ENCODE peak calls at places on chromosomes 6 and 20, in eight cellular contexts. W is endodermal cell, Z is fibroblast of lung, Y is psoas muscle, K is sigmoid colon, R is osteoblast, C is colonic mucosa, J is astrocyte of the spinal cord. O is an unnamed sample.

GRCh38 chr6:167980911-167981310 is 16.6 kb upstream of the KIF25 start:
- DNase-seq in W (no peak), Z (no peak), Y (no peak), K (no peak), R (no peak), C (no peak), J (peak), O (no peak)

GRCh38 chr6:32439708-32440214 is at the start of gene HLA-DRA:
- DNase-seq in W (peak), Z (peak), Y (no peak), K (no peak), R (peak), C (peak), J (peak), O (peak)

GRCh38 chr6:163057260-163057659 is 329.5 kb downstream of the PACRG start:
- DNase-seq in W (no peak), Z (no peak), Y (no peak), K (no peak), R (no peak), C (no peak), J (no peak), O (no peak)

GRCh38 chr6:125363010-125363359 is 61.2 kb upstream of the HDDC2 start:
- DNase-seq in W (no peak), Z (peak), Y (no peak), K (no peak), R (no peak), C (no peak), J (peak), O (no peak)

GRCh38 chr6:105137388-105137787 is 42.4 kb downstream of the POPDC3 start:
- DNase-seq in W (peak), Z (peak), Y (peak), K (peak), R (peak), C (no peak), J (peak), O (no peak)

GRCh38 chr6:38151580-38152500 is 332.3 kb downstream of the ZFAND3 start:
- DNase-seq in W (peak), Z (no peak), Y (no peak), K (no peak), R (peak), C (no peak), J (no peak), O (no peak)

GRCh38 chr6:34067814-34068213 is 78.1 kb downstream of the GRM4 start:
- DNase-seq in W (peak), Z (no peak), Y (no peak), K (no peak), R (no peak), C (no peak), J (no peak), O (no peak)

GRCh38 chr6:110537208-110538123 is 61.1 kb upstream of the SLC22A16 start:
- DNase-seq in W (no peak), Z (peak), Y (no peak), K (no peak), R (peak), C (no peak), J (peak), O (no peak)

GRCh38 chr20:56607061-56607704 is 21.9 kb upstream of the TFAP2C start:
- DNase-seq in W (no peak), Z (no peak), Y (no peak), K (no peak), R (no peak), C (no peak), J (no peak), O (no peak)

GRCh38 chr6:150881911-150882481 is 16.5 kb downstream of the MTHFD1L start:
- DNase-seq in W (peak), Z (peak), Y (no peak), K (peak), R (peak), C (no peak), J (peak), O (peak)

GRCh38 chr6:54878705-54879104 is 32.1 kb downstream of the FAM83B start:
- DNase-seq in W (no peak), Z (peak), Y (no peak), K (no peak), R (no peak), C (no peak), J (no peak), O (no peak)
- TF ChIP-seq CTCF in W (peak), Z (no peak), Y (no peak), K (no peak), R (no peak), C (no peak), J (no peak), O (peak)

GRCh38 chr6:161216616-161217205 is 57.1 kb downstream of the AGPAT4 start:
- DNase-seq in W (no peak), Z (no peak), Y (no peak), K (no peak), R (no peak), C (no peak), J (no peak), O (no peak)
- H3K4me3 ChIP-seq in W (no peak), Z (no peak), Y (no peak), K (no peak), R (no peak), C (no peak), J (no peak), O (no peak)

GRCh38 chr6:35080821-35081425 is 60.2 kb downstream of the TCP11 start:
- DNase-seq in W (peak), Z (no peak), Y (no peak), K (peak), R (peak), C (no peak), J (no peak), O (no peak)
- TF ChIP-seq CTCF in W (peak), Z (no peak), Y (no peak), K (no peak), R (no peak), C (no peak), J (peak), O (no peak)

GRCh38 chr6:154466139-154466538 is 44.3 kb downstream of the CNKSR3 start:
- DNase-seq in W (no peak), Z (no peak), Y (no peak), K (no peak), R (no peak), C (no peak), J (no peak), O (no peak)
- H3K4me3 ChIP-seq in W (no peak), Z (no peak), Y (no peak), K (no peak), R (no peak), C (no peak), J (no peak), O (no peak)

DNA sequence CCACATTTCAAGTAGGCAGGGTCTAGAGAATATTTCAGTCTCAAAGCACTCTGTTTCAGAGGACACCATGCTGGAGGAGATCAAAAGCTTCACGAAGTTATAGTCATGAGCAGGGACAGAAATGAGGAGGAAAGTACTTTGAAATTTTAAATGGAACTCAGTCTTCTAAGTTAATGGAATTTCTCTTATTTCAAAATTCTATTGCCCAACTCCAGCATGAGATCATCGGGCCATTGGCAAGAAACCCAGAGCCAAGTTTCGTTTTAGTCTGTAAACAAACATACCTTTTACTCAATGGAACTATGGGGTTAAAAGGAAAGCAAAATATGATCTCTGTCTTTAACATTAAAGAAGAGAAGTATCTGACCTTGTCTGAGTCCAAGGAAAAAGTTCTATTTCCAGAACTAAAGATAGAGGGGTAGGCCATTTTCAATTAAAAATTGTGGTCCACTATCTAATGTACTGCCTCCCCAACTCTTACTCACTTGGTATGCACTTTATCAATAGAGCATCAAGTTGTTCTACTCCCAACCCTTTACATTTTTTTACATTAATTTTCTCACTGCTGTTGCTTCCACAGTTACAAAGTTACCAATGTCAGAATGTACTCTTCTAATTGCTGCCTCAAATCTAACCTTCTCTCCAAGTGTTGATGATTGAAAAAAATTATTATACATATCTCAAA is 235.3 kb upstream of the NRSN1 start:
- DNase-seq in W (no peak), Z (peak), Y (no peak), K (no peak), R (no peak), C (no peak), J (no peak), O (no peak)
- TF ChIP-seq CTCF in W (no peak), Z (no peak), Y (no peak), K (no peak), R (no peak), C (no peak), J (no peak), O (no peak)

DNA sequence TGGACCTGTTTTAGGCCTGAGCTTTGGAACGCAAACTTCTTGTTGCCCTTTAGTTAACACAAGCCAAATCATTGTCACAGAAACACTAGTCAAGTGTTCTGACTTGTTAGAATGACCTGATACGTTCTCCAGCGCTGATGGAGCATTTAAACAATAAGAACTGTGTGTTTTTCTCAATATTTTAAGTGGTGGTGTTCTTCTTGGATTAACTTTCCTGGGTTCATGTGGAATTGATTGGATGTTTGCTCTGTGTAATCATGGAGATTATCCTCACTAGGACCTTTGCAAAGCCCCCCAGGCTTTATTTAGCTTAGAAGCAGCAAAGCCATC is 1.6 kb downstream of the LRRC1 start:
- DNase-seq in W (no peak), Z (no peak), Y (no peak), K (no peak), R (no peak), C (no peak), J (no peak), O (no peak)
- H3K4me3 ChIP-seq in W (peak), Z (peak), Y (peak), K (peak), R (peak), C (peak), J (peak), O (peak)

DNA sequence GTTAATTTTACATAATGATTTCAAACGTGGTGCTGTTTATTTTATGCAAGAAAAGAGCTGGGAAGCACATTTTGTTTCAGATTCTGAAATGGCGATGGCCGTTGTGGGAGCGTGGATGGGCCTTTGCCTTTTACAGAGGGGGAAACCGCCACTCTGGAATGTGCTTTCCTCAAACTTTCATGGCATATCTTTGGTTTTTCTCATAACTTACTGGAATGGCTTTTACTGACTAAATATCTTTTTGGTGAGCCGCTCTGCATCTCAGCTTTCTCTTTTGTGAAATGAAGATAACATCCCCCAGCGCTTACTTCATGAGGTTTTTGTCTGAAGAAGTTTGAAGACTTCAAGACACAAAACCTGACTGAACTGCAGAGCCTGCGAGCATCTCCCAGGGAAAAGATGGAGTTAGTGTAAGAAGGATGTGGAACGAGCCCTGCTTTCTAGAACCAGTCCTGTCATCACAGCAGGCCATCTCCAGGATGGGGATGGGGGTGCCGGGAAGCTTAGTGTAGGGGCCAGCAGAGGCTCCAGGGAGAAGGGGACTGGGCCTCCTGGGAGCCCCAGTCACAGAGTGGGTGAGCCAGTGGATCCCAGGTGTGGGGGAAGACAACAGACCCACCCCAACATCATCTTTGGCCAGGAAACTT is 61.8 kb upstream of the TIAM2 start:
- DNase-seq in W (no peak), Z (no peak), Y (no peak), K (no peak), R (no peak), C (no peak), J (peak), O (no peak)
- TF ChIP-seq CTCF in W (no peak), Z (no peak), Y (no peak), K (no peak), R (no peak), C (no peak), J (no peak), O (no peak)